ENCODE peak calls at places on chromosome 11, in ten cellular contexts. N is AG09309, J is uterus, O is cardiac muscle cell, W is Calu3, R is progenitor cell of endocrine pancreas, K is AG04450, P is pancreas, V is kidney epithelial cell, G is A549. Q is an unnamed sample.

GRCh38 chr11:125663910-125664309 is 16.7 kb downstream of the ACRV1 start:
- DNase-seq in G (no peak), O (no peak), R (no peak), W (no peak), J (no peak), P (no peak), K (no peak), N (no peak), V (no peak), Q (no peak)

GRCh38 chr11:4658629-4659453 is 15.1 kb downstream of the OR51E1 start:
- DNase-seq in V (no peak), P (no peak), O (no peak), N (no peak), G (no peak), W (no peak), K (no peak), R (no peak), J (no peak), Q (no peak)

GRCh38 chr11:60130496-60130895 is 42.0 kb downstream of the MS4A2 start:
- DNase-seq in O (peak), R (no peak), W (peak), P (no peak), N (no peak), J (no peak), K (no peak), G (peak), V (no peak), Q (peak)

GRCh38 chr11:103730151-103730940 is 306.1 kb upstream of the DDI1 start:
- DNase-seq in N (no peak), W (no peak), P (no peak), K (peak), O (peak), R (no peak), G (no peak), J (no peak), V (no peak), Q (no peak)

GRCh38 chr11:88384004-88384677 is 46.6 kb upstream of the CTSC start:
- DNase-seq in P (no peak), G (peak), J (no peak), R (no peak), N (no peak), K (no peak), V (peak), O (peak), W (no peak), Q (no peak)

GRCh38 chr11:14308114-14308896 is 50.7 kb downstream of the RRAS2 start:
- DNase-seq in P (no peak), W (peak), N (no peak), R (no peak), G (peak), V (no peak), O (peak), J (no peak), K (no peak), Q (no peak)

GRCh38 chr11:3735827-3736226 is 61.5 kb downstream of the NUP98 start:
- DNase-seq in K (no peak), W (no peak), N (no peak), J (no peak), R (no peak), G (no peak), V (no peak), O (peak), P (no peak), Q (no peak)

GRCh38 chr11:31555938-31556337 is 46.4 kb downstream of the ELP4 start:
- DNase-seq in R (no peak), P (no peak), O (no peak), W (no peak), K (no peak), V (no peak), J (no peak), N (no peak), G (no peak), Q (no peak)

GRCh38 chr11:44208976-44209603 is 100.8 kb downstream of the ALX4 start:
- DNase-seq in V (no peak), P (no peak), R (no peak), W (no peak), G (no peak), N (no peak), J (no peak), K (no peak), O (peak), Q (no peak)

GRCh38 chr11:124784051-124784450 is 16.2 kb downstream of the MSANTD2 start:
- DNase-seq in R (no peak), W (no peak), O (no peak), K (no peak), G (no peak), P (no peak), J (no peak), N (no peak), V (no peak), Q (no peak)

GRCh38 chr11:63802637-63803414 is 10.4 kb upstream of the SPINDOC start:
- DNase-seq in J (no peak), O (peak), P (no peak), N (peak), K (no peak), R (no peak), G (peak), W (no peak), V (no peak), Q (no peak)

GRCh38 chr11:118532091-118532490 is 1.1 kb downstream of the TMEM25 start:
- DNase-seq in O (no peak), V (no peak), P (no peak), R (no peak), G (no peak), K (no peak), W (no peak), J (no peak), N (no peak), Q (no peak)

GRCh38 chr11:12979928-12980689 is 29.0 kb upstream of the RASSF10 start:
- DNase-seq in J (no peak), V (no peak), K (no peak), P (no peak), R (no peak), N (no peak), G (no peak), O (no peak), W (no peak), Q (no peak)

GRCh38 chr11:120819003-120819402 is 204.9 kb upstream of the TBCEL start:
- DNase-seq in O (no peak), J (no peak), R (no peak), V (no peak), K (no peak), G (no peak), P (no peak), W (no peak), N (no peak), Q (no peak)

GRCh38 chr11:34653851-34654490 is 33.1 kb downstream of the EHF start:
- DNase-seq in W (peak), V (peak), K (peak), G (peak), N (peak), R (no peak), P (peak), O (peak), J (no peak), Q (no peak)

GRCh38 chr11:65891180-65892136 is 985 bp downstream of the CCDC85B start:
- DNase-seq in V (no peak), W (peak), G (peak), R (no peak), O (peak), P (no peak), K (no peak), N (no peak), J (no peak), Q (no peak)

GRCh38 chr11:65435330-65435931 is 12.8 kb downstream of the NEAT1 start:
- DNase-seq in V (no peak), J (no peak), R (no peak), N (no peak), O (no peak), W (no peak), P (no peak), G (no peak), K (no peak), Q (no peak)

GRCh38 chr11:45560935-45561330 is 104.5 kb downstream of the CHST1 start:
- DNase-seq in G (no peak), W (no peak), O (no peak), N (no peak), P (no peak), K (no peak), J (no peak), R (no peak), V (no peak), Q (no peak)

GRCh38 chr11:64152841-64153691 is 12.8 kb downstream of the MACROD1 start:
- DNase-seq in J (peak), N (no peak), R (peak), W (peak), G (peak), V (no peak), K (no peak), P (peak), O (peak), Q (peak)

GRCh38 chr11:106329273-106330018 is 252.0 kb downstream of the AASDHPPT start:
- DNase-seq in V (no peak), O (no peak), K (no peak), P (no peak), G (no peak), N (no peak), R (no peak), J (no peak), W (no peak), Q (no peak)

GRCh38 chr11:47106839-47107520 is 69.7 kb downstream of the ARFGAP2 start:
- DNase-seq in P (no peak), G (no peak), V (no peak), R (no peak), W (no peak), K (no peak), J (no peak), N (no peak), O (no peak), Q (no peak)

GRCh38 chr11:86106916-86107315 is 38.0 kb upstream of the PICALM start:
- DNase-seq in K (no peak), J (no peak), W (no peak), N (no peak), P (no peak), G (no peak), V (no peak), O (no peak), R (no peak), Q (no peak)

GRCh38 chr11:119671561-119672015 is 57.4 kb downstream of the NECTIN1 start:
- DNase-seq in J (peak), P (no peak), N (no peak), R (no peak), K (peak), G (no peak), O (peak), W (no peak), V (no peak), Q (no peak)

GRCh38 chr11:129331217-129331616 is 44.4 kb upstream of the BARX2 start:
- DNase-seq in G (no peak), K (no peak), W (peak), R (no peak), N (no peak), J (no peak), P (peak), V (no peak), O (peak), Q (no peak)

GRCh38 chr11:122441702-122442092 is 213.8 kb upstream of the UBASH3B start:
- DNase-seq in G (no peak), V (no peak), N (no peak), R (no peak), P (no peak), W (no peak), K (no peak), O (peak), J (no peak), Q (no peak)

GRCh38 chr11:130555251-130555841 is 106.9 kb downstream of the ADAMTS15 start:
- DNase-seq in R (no peak), P (peak), N (no peak), O (peak), J (no peak), K (no peak), W (no peak), G (no peak), V (no peak), Q (no peak)
- TF ChIP-seq CTCF in R (no peak), P (no peak), N (no peak), O (no peak), J (no peak), K (no peak), W (no peak), G (no peak), V (no peak), Q (no peak)

GRCh38 chr11:32586576-32587190 is 3.1 kb downstream of the EIF3M start:
- DNase-seq in V (no peak), N (no peak), W (peak), K (no peak), O (peak), G (peak), J (no peak), P (no peak), R (no peak), Q (no peak)
- TF ChIP-seq CTCF in V (peak), N (peak), W (no peak), K (peak), O (peak), G (peak), J (no peak), P (no peak), R (peak), Q (peak)

DNA sequence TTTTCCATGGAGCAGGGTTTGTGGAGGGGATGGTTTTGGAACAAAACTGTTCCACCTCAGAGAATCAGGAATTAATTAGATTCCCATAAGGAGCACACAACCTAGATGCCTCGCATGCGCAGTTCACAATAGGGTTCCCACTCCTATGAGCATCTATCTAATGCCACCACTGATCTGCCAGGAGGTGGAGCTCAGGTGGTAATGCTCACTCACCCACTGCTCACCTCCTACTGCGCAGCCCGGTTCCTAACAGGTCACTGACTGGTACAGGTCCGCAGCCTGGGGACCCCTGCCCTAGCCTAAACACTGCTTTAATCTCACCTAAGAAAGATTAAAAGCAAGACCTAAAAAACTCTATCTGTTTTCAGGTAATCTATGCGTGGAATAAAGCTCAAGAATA is 553.0 kb downstream of the JRKL start:
- DNase-seq in J (no peak), N (no peak), P (no peak), G (no peak), W (no peak), R (no peak), O (no peak), K (no peak), V (no peak), Q (no peak)
- TF ChIP-seq CTCF in J (no peak), N (no peak), P (no peak), G (no peak), W (no peak), R (no peak), O (no peak), K (no peak), V (no peak), Q (no peak)

GRCh38 chr11:127238321-127238720 is 237.8 kb upstream of the KIRREL3 start:
- DNase-seq in P (no peak), N (no peak), V (no peak), O (no peak), R (no peak), W (no peak), G (no peak), K (no peak), J (no peak), Q (no peak)
- TF ChIP-seq CTCF in P (no peak), N (no peak), V (no peak), O (no peak), R (no peak), W (no peak), G (no peak), K (no peak), J (no peak), Q (no peak)